ENCODE peak calls at places on chromosomes 6 and 20, in four cellular contexts. P, S, I and V are unnamed samples.

GRCh38 chr6:165573671-165574070 is 89.4 kb downstream of the PDE10A start:
- DNase-seq in P (peak; percentile 34), I (no peak), S (no peak), V (no peak)

GRCh38 chr6:97437087-97437486 is 154.1 kb upstream of the MMS22L start:
- DNase-seq in I (peak; percentile 31), S (peak; percentile 18), P (peak; percentile 1), V (no peak)

GRCh38 chr20:6708010-6708409 is 59.5 kb upstream of the BMP2 start:
- DNase-seq in S (no peak), I (no peak), P (no peak), V (no peak)

GRCh38 chr6:29887330-29887818 is 55.0 kb upstream of the HLA-A start:
- DNase-seq in I (no peak), S (no peak), P (no peak), V (peak; percentile 52)

GRCh38 chr20:45361794-45362193 is 1.2 kb upstream of the SYS1 start:
- DNase-seq in S (no peak), P (no peak), I (peak; percentile 66), V (no peak)

GRCh38 chr6:4270799-4271198 is 135.4 kb upstream of the ECI2 start:
- DNase-seq in S (no peak), I (no peak), P (no peak), V (no peak)

GRCh38 chr6:141922898-141923297 is 209.8 kb upstream of the GJE1 start:
- DNase-seq in S (no peak), I (no peak), P (no peak), V (no peak)

GRCh38 chr6:134177753-134178229 is 125.4 kb upstream of the SLC2A12 start:
- DNase-seq in S (no peak), P (no peak), I (peak; percentile 56), V (no peak)

GRCh38 chr6:134372603-134373281 is 54.8 kb upstream of the SGK1 start:
- DNase-seq in I (no peak), S (no peak), P (peak; percentile 5), V (no peak)

GRCh38 chr20:49446808-49447207 is 35.7 kb downstream of the KCNB1 start:
- DNase-seq in S (no peak), I (no peak), P (no peak), V (peak; percentile 74)

GRCh38 chr6:99016355-99016754 is 68.6 kb upstream of the FBXL4 start:
- DNase-seq in S (no peak), P (no peak), I (no peak), V (no peak)

GRCh38 chr6:21188505-21189223 is 404.9 kb upstream of the SOX4 start:
- DNase-seq in P (no peak), S (no peak), I (peak; percentile 24), V (no peak)

GRCh38 chr6:11373208-11373607 is 140.7 kb upstream of the NEDD9 start:
- DNase-seq in S (no peak), P (no peak), I (no peak), V (no peak)

GRCh38 chr6:106787327-106788196 is 158.2 kb downstream of the QRSL1 start:
- DNase-seq in S (no peak), P (peak; percentile 22), I (peak; percentile 92), V (no peak)

DNA sequence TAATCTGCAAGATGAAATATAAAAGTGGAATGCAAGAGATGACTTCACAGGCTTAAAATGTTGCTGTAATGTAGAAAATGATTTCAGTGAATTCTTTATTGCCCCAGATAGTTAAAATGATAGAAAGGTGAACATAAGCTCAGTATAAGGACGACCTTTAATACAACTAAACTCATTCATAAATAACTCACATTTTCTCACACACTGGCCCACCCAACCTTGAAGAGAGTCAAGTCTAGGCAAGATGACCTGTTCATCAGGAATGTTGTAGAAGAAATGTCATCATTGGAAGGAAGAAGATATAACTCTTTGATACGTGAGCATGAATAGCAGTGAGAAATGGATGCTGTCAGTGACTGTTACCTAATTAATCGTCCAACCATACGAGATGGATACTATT is 111.1 kb upstream of the SASH1 start:
- DNase-seq in P (no peak), I (no peak), S (no peak), V (no peak)
- TF ChIP-seq HMGXB4 in P (no peak), I (no peak), S (no peak), V (no peak)

GRCh38 chr6:52497652-52498408 is 77.7 kb downstream of the EFHC1 start:
- DNase-seq in P (no peak), S (no peak), I (no peak), V (no peak)
- TF ChIP-seq HMGXB4 in P (no peak), S (no peak), I (no peak), V (no peak)

DNA sequence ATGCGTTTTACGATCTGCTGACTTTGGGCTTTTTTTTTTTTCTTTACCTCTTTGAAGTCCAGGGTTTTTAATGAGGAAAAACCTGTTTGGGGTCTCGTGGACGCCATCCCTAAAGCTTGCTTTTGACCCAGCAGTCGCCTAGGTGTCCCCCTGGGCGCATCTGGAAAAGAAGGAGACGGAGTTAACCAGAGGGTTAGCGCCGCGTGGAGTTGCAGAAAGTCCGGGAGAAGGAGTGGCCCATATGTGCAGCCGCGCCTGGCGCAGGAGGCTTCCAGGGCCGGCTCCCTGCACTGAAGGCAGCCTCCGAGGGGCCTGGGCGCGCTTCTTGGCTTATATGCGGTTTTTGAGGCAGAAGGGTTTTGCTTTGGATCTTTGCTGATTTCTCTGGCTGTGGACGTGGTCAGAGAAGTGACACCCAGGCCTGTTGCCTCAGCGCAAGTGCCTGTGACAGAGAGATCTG is 926 bp downstream of the TMEM181 start:
- DNase-seq in I (no peak), P (no peak), S (no peak), V (no peak)
- TF ChIP-seq HMGXB4 in I (peak; percentile 45), P (no peak), S (no peak), V (no peak)

GRCh38 chr20:58214310-58214709 is 14.1 kb downstream of the ANKRD60 start:
- DNase-seq in P (no peak), I (no peak), S (no peak), V (no peak)
- TF ChIP-seq HMGXB4 in P (no peak), I (no peak), S (no peak), V (no peak)

GRCh38 chr6:70363741-70364493 is 49.4 kb upstream of the FAM135A start:
- DNase-seq in P (no peak), S (no peak), I (no peak), V (no peak)

GRCh38 chr6:70370496-70370895 is 42.8 kb upstream of the FAM135A start:
- DNase-seq in S (no peak), I (no peak), P (no peak), V (no peak)

GRCh38 chr6:70371454-70372105 is 41.7 kb upstream of the FAM135A start:
- DNase-seq in S (peak; percentile 59), P (peak; percentile 27), I (peak; percentile 70), V (no peak)

GRCh38 chr6:70375166-70375565 is 38.1 kb upstream of the FAM135A start:
- DNase-seq in S (no peak), P (no peak), I (no peak), V (no peak)

GRCh38 chr6:70369332-70369950 is 43.9 kb upstream of the FAM135A start:
- DNase-seq in I (peak; percentile 41), P (peak; percentile 40), S (peak; percentile 78), V (peak; percentile 73)
- TF ChIP-seq HMGXB4 in I (no peak), P (no peak), S (no peak), V (no peak)

GRCh38 chr20:47330933-47331708 is 25.4 kb downstream of the ZMYND8 start:
- DNase-seq in I (no peak), P (peak; percentile 82), S (peak; percentile 88), V (no peak)
- TF ChIP-seq HMGXB4 in I (no peak), P (no peak), S (no peak), V (no peak)

GRCh38 chr20:32636278-32636677 is 37.5 kb downstream of the C20orf203 start:
- DNase-seq in I (no peak), S (no peak), P (no peak), V (no peak)
- TF ChIP-seq HMGXB4 in I (no peak), S (no peak), P (no peak), V (no peak)